ENCODE peak calls at places on chromosome 4, in four cellular contexts. G is DND-41, C is HTR-8/SVneo, M is uterus. Q is an unnamed sample.

GRCh38 chr4:42490015-42490414 is 92.7 kb downstream of the SHISA3 start:
- DNase-seq in G (no peak), C (no peak), M (no peak), Q (no peak)

GRCh38 chr4:39044947-39045734 is 12.9 kb upstream of the TMEM156 start:
- DNase-seq in G (peak; percentile 40), C (no peak), M (no peak), Q (no peak)

GRCh38 chr4:38768968-38769394 is 13.8 kb downstream of the TLR10 start:
- DNase-seq in G (no peak), C (no peak), M (no peak), Q (no peak)

GRCh38 chr4:157992948-157993839 is 179.6 kb downstream of the GASK1B start:
- DNase-seq in G (no peak), C (no peak), M (no peak), Q (no peak)

GRCh38 chr4:87057835-87058234 is 123.0 kb downstream of the AFF1 start:
- DNase-seq in G (no peak), C (no peak), M (no peak), Q (no peak)

GRCh38 chr4:72629540-72629939 is 60.5 kb upstream of the ADAMTS3 start:
- DNase-seq in G (no peak), C (no peak), M (no peak), Q (no peak)

GRCh38 chr4:80182237-80182866 is 15.0 kb upstream of the PRDM8 start:
- DNase-seq in G (no peak), C (no peak), M (no peak), Q (no peak)

GRCh38 chr4:107131295-107131694 is 95.2 kb upstream of the DKK2 start:
- DNase-seq in G (no peak), C (no peak), M (no peak), Q (no peak)

GRCh38 chr4:150065740-150066139 is 12.5 kb upstream of the DCLK2 start:
- DNase-seq in G (no peak), C (no peak), M (no peak), Q (no peak)

GRCh38 chr4:81647388-81647787 is 175.7 kb upstream of the RASGEF1B start:
- DNase-seq in G (no peak), C (no peak), M (no peak), Q (no peak)

GRCh38 chr4:11514780-11515432 is 86.2 kb upstream of the HS3ST1 start:
- DNase-seq in G (no peak), C (no peak), M (no peak), Q (no peak)

GRCh38 chr4:71833175-71833900 is 49.5 kb upstream of the GC start:
- DNase-seq in G (no peak), C (no peak), M (no peak), Q (peak; percentile 64)

GRCh38 chr4:177737387-177737965 is 295.2 kb upstream of the AGA start:
- DNase-seq in G (no peak), C (no peak), M (no peak), Q (no peak)

GRCh38 chr4:23923840-23924239 is 34.0 kb upstream of the PPARGC1A start:
- DNase-seq in G (no peak), C (no peak), M (no peak), Q (no peak)

GRCh38 chr4:81499840-81500239 is 28.1 kb upstream of the RASGEF1B start:
- DNase-seq in G (no peak), C (no peak), M (no peak), Q (no peak)

GRCh38 chr4:142801966-142802365 is 44.1 kb downstream of the INPP4B start:
- DNase-seq in G (peak; percentile 29), C (no peak), M (no peak), Q (no peak)

GRCh38 chr4:182576609-182577289 is 333.5 kb downstream of the TENM3 start:
- DNase-seq in G (no peak), C (no peak), M (no peak), Q (no peak)

GRCh38 chr4:100095729-100096595 is 94.3 kb downstream of the DDIT4L start:
- DNase-seq in G (peak; percentile 51), C (peak; percentile 18), M (peak; percentile 62), Q (peak; percentile 32)

Q was measured in colonic mucosa.